ENCODE peak calls at places on chromosomes 1 and 21, in seven cellular contexts. L is iPS-NIHi11, Z is mesenchymal stem cell, E is esophagus muscularis mucosa, A is mesendoderm, P is right cardiac atrium, K is body of pancreas. Q is an unnamed sample.

GRCh38 chr1:223137402-223138100 is 5.5 kb downstream of the TLR5 start:
- DNase-seq in Z (peak), P (no peak), K (peak), E (no peak), L (no peak), A (no peak), Q (no peak)

GRCh38 chr21:45991606-45992301 is 10.2 kb downstream of the COL6A1 start:
- DNase-seq in Z (no peak), P (no peak), K (no peak), E (no peak), A (no peak), L (peak), Q (no peak)

GRCh38 chr1:212700892-212701819 is 1.5 kb upstream of the BATF3 start:
- DNase-seq in Z (peak), P (peak), K (peak), A (peak), L (no peak), E (peak), Q (peak)

GRCh38 chr1:200877010-200877409 is 4.2 kb downstream of the GPR25 start:
- DNase-seq in K (no peak), E (no peak), L (no peak), P (no peak), Z (no peak), A (no peak), Q (no peak)

GRCh38 chr1:33682371-33682770 is 181.5 kb upstream of the HMGB4 start:
- DNase-seq in E (peak), A (no peak), L (no peak), Z (no peak), K (no peak), P (no peak), Q (no peak)

GRCh38 chr1:233859446-233859845 is 45.0 kb upstream of the SLC35F3 start:
- DNase-seq in E (no peak), P (no peak), L (no peak), K (no peak), Z (no peak), A (peak), Q (no peak)

GRCh38 chr1:192702212-192702993 is 66.5 kb downstream of the RGS13 start:
- DNase-seq in L (no peak), P (no peak), E (no peak), Z (peak), K (no peak), A (peak), Q (no peak)

GRCh38 chr1:85494074-85494956 is 29.4 kb upstream of the DDAH1 start:
- DNase-seq in P (no peak), E (no peak), Z (no peak), A (peak), K (no peak), L (no peak), Q (no peak)

GRCh38 chr1:240980342-240980741 is 368.4 kb upstream of the GREM2 start:
- DNase-seq in Z (no peak), A (no peak), E (no peak), L (no peak), P (no peak), K (no peak), Q (no peak)

GRCh38 chr1:16075337-16076002 is 2.0 kb upstream of the FAM131C start:
- DNase-seq in P (peak), Z (peak), E (no peak), A (no peak), K (peak), L (no peak), Q (no peak)

GRCh38 chr1:115796897-115797296 is 28.4 kb upstream of the CASQ2 start:
- DNase-seq in L (no peak), Z (no peak), K (no peak), A (peak), E (no peak), P (no peak), Q (peak)

GRCh38 chr1:88983791-88984552 is 8.5 kb downstream of the KYAT3 start:
- DNase-seq in A (peak), P (peak), K (no peak), E (no peak), L (peak), Z (peak), Q (peak)

GRCh38 chr1:34670982-34671381 is 83.9 kb upstream of the GJB5 start:
- DNase-seq in P (no peak), A (no peak), E (no peak), Z (no peak), K (no peak), L (no peak), Q (no peak)

GRCh38 chr1:49351744-49352143 is 575.1 kb upstream of the BEND5 start:
- DNase-seq in K (no peak), P (no peak), A (no peak), L (no peak), E (no peak), Z (no peak), Q (no peak)

GRCh38 chr1:17601643-17602382 is 62.3 kb downstream of the ARHGEF10L start:
- DNase-seq in Z (no peak), P (peak), E (no peak), K (no peak), L (no peak), A (peak), Q (no peak)

GRCh38 chr1:6348511-6349191 is 44.9 kb downstream of the ACOT7 start:
- DNase-seq in E (no peak), Z (no peak), P (no peak), K (no peak), A (peak), L (no peak), Q (no peak)

GRCh38 chr1:2080884-2081283 is 30.7 kb downstream of the PRKCZ start:
- DNase-seq in Z (no peak), A (no peak), L (no peak), E (no peak), K (no peak), P (peak), Q (no peak)

GRCh38 chr1:183821309-183822080 is 16.6 kb downstream of the RGL1 start:
- DNase-seq in P (no peak), K (no peak), A (no peak), E (no peak), Z (no peak), L (no peak), Q (no peak)

GRCh38 chr1:20223106-20223505 is 36.8 kb upstream of the PLA2G2C start:
- DNase-seq in Z (no peak), K (no peak), A (no peak), P (no peak), L (no peak), E (no peak), Q (no peak)

GRCh38 chr1:7250176-7250575 is 464.9 kb downstream of the CAMTA1 start:
- DNase-seq in K (no peak), A (no peak), E (peak), P (no peak), L (no peak), Z (no peak), Q (no peak)

GRCh38 chr1:35151220-35151619 is 41.7 kb downstream of the SFPQ start:
- DNase-seq in A (no peak), P (no peak), Z (no peak), K (no peak), L (no peak), E (no peak), Q (no peak)

GRCh38 chr1:208068441-208068840 is 157.5 kb upstream of the CD34 start:
- DNase-seq in K (no peak), L (no peak), A (no peak), P (no peak), E (no peak), Z (no peak), Q (no peak)

GRCh38 chr1:167246971-167247370 is 26.3 kb downstream of the POU2F1 start:
- DNase-seq in A (no peak), E (no peak), Z (no peak), L (no peak), P (no peak), K (no peak), Q (no peak)

GRCh38 chr1:168085401-168085872 is 51.3 kb downstream of the GPR161 start:
- DNase-seq in L (no peak), Z (no peak), P (peak), A (no peak), E (peak), K (peak), Q (no peak)

GRCh38 chr1:173475564-173476196 is 1.5 kb upstream of the PRDX6 start:
- DNase-seq in L (no peak), P (no peak), K (peak), E (no peak), Z (peak), A (no peak), Q (no peak)

Q was measured in NCI-H2227 treated with DMSO at 0.1 percent for 48 hours.